ENCODE peak calls at places on chromosomes 1 and 21, in six cellular contexts. G, A, D, W, E and Z are unnamed samples.

GRCh38 chr1:182051938-182052337 is 9.6 kb downstream of the ZNF648 start:
- DNase-seq in G (no peak), A (no peak), D (no peak), W (no peak), E (no peak), Z (no peak)

GRCh38 chr21:37463083-37463780 is 96.7 kb downstream of the DYRK1A start:
- DNase-seq in G (no peak), A (peak), D (no peak), W (peak), E (no peak), Z (no peak)

GRCh38 chr1:14763977-14764376 is 165.5 kb downstream of the KAZN start:
- DNase-seq in G (no peak), A (no peak), D (no peak), W (no peak), E (no peak), Z (no peak)

GRCh38 chr1:246647513-246647912 is 76.7 kb upstream of the SCCPDH start:
- DNase-seq in G (no peak), A (no peak), D (no peak), W (peak), E (no peak), Z (no peak)

GRCh38 chr1:99737016-99737415 is 29.4 kb downstream of the FRRS1 start:
- DNase-seq in G (peak), A (peak), D (no peak), W (peak), E (no peak), Z (no peak)

GRCh38 chr1:222464841-222465210 is 83.1 kb downstream of the HHIPL2 start:
- DNase-seq in G (peak), A (peak), D (no peak), W (peak), E (no peak), Z (no peak)

GRCh38 chr1:220113136-220113695 is 19.3 kb downstream of the IARS2 start:
- DNase-seq in G (no peak), A (peak), D (no peak), W (peak), E (no peak), Z (no peak)

GRCh38 chr1:184507604-184508289 is 120.9 kb downstream of the C1orf21 start:
- DNase-seq in G (no peak), A (no peak), D (no peak), W (peak), E (no peak), Z (no peak)

GRCh38 chr1:155195201-155196102 is 12.2 kb downstream of the THBS3 start:
- DNase-seq in G (no peak), A (no peak), D (no peak), W (no peak), E (peak), Z (no peak)

GRCh38 chr1:193406901-193407300 is 220.5 kb upstream of the B3GALT2 start:
- DNase-seq in G (no peak), A (peak), D (no peak), W (peak), E (no peak), Z (no peak)

GRCh38 chr1:180229483-180230415 is at the start of gene LHX4:
- DNase-seq in G (peak), A (peak), D (no peak), W (no peak), E (peak), Z (no peak)

GRCh38 chr1:246139745-246140182 is 367.3 kb downstream of the SMYD3 start:
- DNase-seq in G (no peak), A (no peak), D (peak), W (peak), E (no peak), Z (no peak)

GRCh38 chr1:37930246-37931142 is 16.4 kb downstream of the INPP5B start:
- DNase-seq in G (no peak), A (peak), D (no peak), W (peak), E (no peak), Z (no peak)

GRCh38 chr1:19074902-19075721 is 118.6 kb upstream of the IFFO2 start:
- DNase-seq in G (no peak), A (no peak), D (peak), W (peak), E (peak), Z (no peak)

GRCh38 chr1:44636711-44637589 is 37.3 kb downstream of the TMEM53 start:
- DNase-seq in G (no peak), A (no peak), D (no peak), W (no peak), E (peak), Z (no peak)

GRCh38 chr1:68045511-68046180 is 4.8 kb downstream of the DIRAS3 start:
- DNase-seq in G (no peak), A (no peak), D (no peak), W (no peak), E (no peak), Z (no peak)

GRCh38 chr1:197021716-197022115 is 44.4 kb downstream of the CFHR5 start:
- DNase-seq in G (no peak), A (no peak), D (no peak), W (no peak), E (no peak), Z (no peak)

GRCh38 chr1:21669287-21670058 is at the start of gene RAP1GAP:
- DNase-seq in G (peak), A (peak), D (no peak), W (peak), E (peak), Z (peak)

GRCh38 chr1:160605792-160606520 is 26.7 kb upstream of the CD84 start:
- DNase-seq in G (no peak), A (no peak), D (no peak), W (no peak), E (no peak), Z (no peak)

GRCh38 chr1:47187226-47187925 is 2.5 kb downstream of the PDZK1IP1 start:
- DNase-seq in G (no peak), A (peak), D (no peak), W (no peak), E (no peak), Z (peak)

GRCh38 chr1:64246294-64246917 is 43.0 kb downstream of the UBE2U start:
- DNase-seq in G (no peak), A (peak), D (peak), W (peak), E (no peak), Z (no peak)

GRCh38 chr1:169809370-169810095 is 14.8 kb upstream of the METTL18 start:
- DNase-seq in G (peak), A (peak), D (no peak), W (peak), E (no peak), Z (no peak)

GRCh38 chr1:53837924-53838653 is at the start of gene NDC1:
- DNase-seq in G (peak), A (peak), D (peak), W (peak), E (peak), Z (peak)
- TF ChIP-seq CTCF in G (no peak), A (peak), D (no peak), W (no peak), E (no peak), Z (no peak)

GRCh38 chr1:156726549-156727226 is 1.6 kb upstream of the METTL25B start:
- DNase-seq in G (peak), A (peak), D (no peak), W (peak), E (no peak), Z (no peak)
- TF ChIP-seq CTCF in G (no peak), A (peak), D (peak), W (peak), E (peak), Z (peak)

DNA sequence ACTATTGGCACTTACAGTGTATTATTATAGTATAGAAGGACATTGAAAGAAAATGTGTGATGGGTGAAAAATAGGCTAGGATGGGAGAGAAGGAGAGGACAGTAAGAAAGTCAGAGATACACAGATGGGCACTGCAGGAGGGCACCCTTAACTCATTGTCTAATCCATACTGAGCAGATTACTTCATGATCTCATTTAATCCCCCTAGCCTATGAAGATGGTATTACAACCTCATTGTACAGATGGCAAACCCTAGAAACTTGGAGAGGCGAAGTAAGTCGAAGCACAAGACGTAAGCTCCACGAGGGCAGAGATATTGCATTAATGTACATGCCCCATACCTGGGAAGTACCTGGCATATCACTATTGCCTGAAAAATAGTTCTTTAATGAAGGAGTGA is 346.9 kb upstream of the DAB1 start:
- DNase-seq in G (no peak), A (no peak), D (no peak), W (peak), E (no peak), Z (no peak)
- TF ChIP-seq CTCF in G (peak), A (no peak), D (peak), W (peak), E (no peak), Z (no peak)

DNA sequence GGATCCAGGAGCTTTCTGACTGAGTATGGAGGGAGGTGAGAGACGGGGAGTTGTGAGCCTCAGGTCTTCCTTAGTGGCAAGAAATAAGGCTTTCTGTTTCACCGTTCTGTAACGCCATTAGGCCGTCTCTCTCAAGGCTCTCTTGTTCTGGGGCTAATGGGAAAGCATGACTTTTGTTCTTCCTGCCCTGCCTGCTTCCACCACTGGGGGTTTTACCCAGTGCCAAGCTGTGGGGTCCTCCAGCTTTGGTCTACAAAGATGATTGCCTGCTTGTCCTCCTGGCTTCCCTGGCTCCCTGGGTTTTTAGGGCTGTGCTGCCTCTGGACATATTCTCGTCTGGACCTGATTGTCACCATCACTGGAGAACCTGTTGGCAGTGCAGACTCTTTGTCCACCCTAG is 74.8 kb upstream of the TINAGL1 start:
- DNase-seq in G (no peak), A (no peak), D (no peak), W (no peak), E (no peak), Z (no peak)
- TF ChIP-seq CTCF in G (peak), A (no peak), D (no peak), W (peak), E (no peak), Z (no peak)